ENCODE peak calls at places on chromosomes 11 and 22, in four cellular contexts. B is stimulated activated CD4-positive, alpha-beta T cell treated with anti-CD3 and anti-CD28 coated beads, Interleukin-1b, Interleukin-23, amount 100 ng/mL, for 1 hour; P is NAMALWA; F is dorsolateral prefrontal cortex. M is an unnamed sample.

GRCh38 chr11:121482231-121483129 is 29.7 kb upstream of the SORL1-AS1 start:
- DNase-seq in B (no peak), P (peak), F (no peak), M (no peak)

GRCh38 chr22:19844423-19845368 is 10.0 kb downstream of the GNB1L start:
- DNase-seq in B (no peak), P (peak), F (peak), M (peak)

GRCh38 chr11:99015634-99016454 is 4.9 kb upstream of the CNTN5 start:
- DNase-seq in B (no peak), P (peak), F (no peak), M (peak)

GRCh38 chr22:29129644-29130201 is 56.9 kb downstream of the KREMEN1 start:
- DNase-seq in B (no peak), P (no peak), F (no peak), M (no peak)

GRCh38 chr11:80783561-80783960 is 1342.7 kb upstream of the TENM4 start:
- DNase-seq in B (no peak), P (no peak), F (no peak), M (no peak)

GRCh38 chr11:115215694-115216615 is 288.3 kb downstream of the CADM1 start:
- DNase-seq in B (no peak), P (peak), F (no peak), M (peak)

GRCh38 chr11:70353900-70354568 is 44.3 kb upstream of the CTTN start:
- DNase-seq in B (no peak), P (no peak), F (no peak), M (no peak)

GRCh38 chr22:39208013-39208680 is 36.6 kb downstream of the PDGFB start:
- DNase-seq in B (no peak), P (no peak), F (no peak), M (no peak)

M was measured in cerebellum.